ENCODE peak calls at places on chromosomes 7 and 10, in four cellular contexts. E, B, P and C are unnamed samples.

GRCh38 chr7:3095046-3095445 is 51.4 kb upstream of the CARD11 start:
- DNase-seq in B (no peak), E (no peak), P (no peak), C (no peak)

GRCh38 chr10:32795598-32796183 is 162.3 kb downstream of the ITGB1 start:
- DNase-seq in E (peak), P (peak), B (peak), C (peak)

GRCh38 chr7:138697535-138698182 is 3.5 kb downstream of the SVOPL start:
- DNase-seq in P (no peak), B (no peak), E (no peak), C (no peak)

GRCh38 chr7:146768941-146769340 is 652.3 kb downstream of the CNTNAP2 start:
- DNase-seq in E (no peak), P (no peak), B (no peak), C (no peak)

GRCh38 chr7:150610193-150610592 is 22.0 kb downstream of the GIMAP6 start:
- DNase-seq in E (no peak), P (no peak), B (no peak), C (no peak)

GRCh38 chr10:104209575-104210198 is 22.5 kb downstream of the CFAP43 start:
- DNase-seq in P (no peak), B (peak), E (peak), C (peak)

GRCh38 chr7:121202125-121202524 is 126.7 kb upstream of the WNT16 start:
- DNase-seq in E (no peak), P (no peak), B (no peak), C (no peak)

GRCh38 chr7:151549083-151549482 is 29.4 kb upstream of the RHEB start:
- DNase-seq in P (no peak), E (no peak), B (no peak), C (no peak)

GRCh38 chr10:122321960-122322359 is 50.9 kb downstream of the BTBD16 start:
- DNase-seq in P (no peak), E (no peak), B (no peak), C (no peak)

GRCh38 chr10:122323188-122323587 is 51.3 kb upstream of the PLEKHA1 start:
- DNase-seq in P (no peak), B (no peak), E (no peak), C (no peak)

GRCh38 chr10:122326385-122326784 is 48.1 kb upstream of the PLEKHA1 start:
- DNase-seq in B (no peak), P (no peak), E (no peak), C (no peak)

GRCh38 chr10:122325235-122325634 is 49.3 kb upstream of the PLEKHA1 start:
- DNase-seq in P (no peak), B (no peak), E (no peak), C (no peak)

DNA sequence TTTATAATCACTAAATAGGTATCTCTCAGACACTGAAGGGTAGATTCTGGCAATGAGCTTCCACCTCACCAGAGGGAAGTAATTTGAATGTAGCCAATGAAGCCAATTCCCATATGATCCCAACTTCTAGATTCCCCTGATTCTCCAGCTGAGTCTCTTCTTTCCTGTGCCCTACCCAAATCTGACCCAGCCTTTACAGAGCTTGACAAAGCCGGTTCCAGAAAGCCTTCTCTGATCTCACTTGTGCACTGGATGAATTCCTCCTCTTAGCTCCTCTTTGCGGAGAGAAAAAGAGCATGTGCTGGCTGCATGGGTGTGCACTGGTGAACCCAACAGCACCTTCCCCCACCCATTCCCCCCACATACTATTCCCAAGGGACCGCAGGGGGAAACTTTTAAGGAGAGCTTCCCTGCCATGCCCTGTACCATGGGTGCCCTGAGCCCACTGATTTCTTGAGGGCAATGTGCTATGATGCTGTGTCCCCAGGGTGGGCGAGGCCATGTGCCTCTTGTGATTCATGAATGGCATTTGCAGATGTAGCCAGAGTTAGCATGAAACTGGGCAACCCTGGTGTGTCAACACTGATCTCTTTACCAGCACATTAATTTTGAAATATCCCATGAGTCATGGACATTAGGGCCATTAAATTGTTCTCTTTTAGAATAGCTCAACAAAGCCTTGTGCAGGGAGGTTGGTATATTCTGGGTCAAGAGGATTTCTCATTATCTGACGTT is 50.4 kb upstream of the PLEKHA1 start:
- DNase-seq in E (no peak), P (no peak), B (no peak), C (peak)
- H3K27ac ChIP-seq in E (no peak), P (no peak), B (no peak), C (peak)

GRCh38 chr10:97229322-97229721 is 43.6 kb upstream of the SLIT1 start:
- DNase-seq in B (no peak), E (no peak), P (no peak), C (no peak)
- TF ChIP-seq MAX in B (no peak), E (no peak), P (no peak), C (no peak)

GRCh38 chr10:46266506-46266985 is 20.3 kb upstream of the ANTXRL start:
- DNase-seq in B (no peak), P (no peak), E (no peak), C (no peak)

GRCh38 chr10:46265981-46266505 is 20.8 kb upstream of the ANTXRL start:
- DNase-seq in P (no peak), B (no peak), E (no peak), C (no peak)

GRCh38 chr10:46267132-46267985 is 19.4 kb upstream of the ANTXRL start:
- DNase-seq in E (no peak), P (no peak), B (no peak), C (no peak)

GRCh38 chr10:46263831-46264268 is 22.9 kb upstream of the ANTXRL start:
- DNase-seq in P (no peak), B (no peak), E (no peak), C (no peak)

GRCh38 chr10:46264737-46265368 is 21.9 kb upstream of the ANTXRL start:
- DNase-seq in E (no peak), P (no peak), B (no peak), C (no peak)
- TF ChIP-seq BHLHE40 in E (no peak), P (no peak), B (no peak), C (no peak)

GRCh38 chr7:79292834-79293233 is 160.6 kb downstream of the MAGI2 start:
- DNase-seq in P (no peak), B (no peak), E (no peak), C (peak)

GRCh38 chr7:79290398-79290797 is 163.1 kb downstream of the MAGI2 start:
- DNase-seq in P (no peak), E (no peak), B (no peak), C (no peak)

GRCh38 chr7:79290841-79291497 is 162.5 kb downstream of the MAGI2 start:
- DNase-seq in P (no peak), B (no peak), E (no peak), C (peak)

GRCh38 chr7:79293655-79294142 is 159.8 kb downstream of the MAGI2 start:
- DNase-seq in P (no peak), B (no peak), E (peak), C (peak)

GRCh38 chr7:79291498-79291865 is 162.0 kb downstream of the MAGI2 start:
- DNase-seq in P (no peak), B (no peak), E (no peak), C (no peak)
- H3K27ac ChIP-seq in P (no peak), B (no peak), E (no peak), C (peak)

DNA sequence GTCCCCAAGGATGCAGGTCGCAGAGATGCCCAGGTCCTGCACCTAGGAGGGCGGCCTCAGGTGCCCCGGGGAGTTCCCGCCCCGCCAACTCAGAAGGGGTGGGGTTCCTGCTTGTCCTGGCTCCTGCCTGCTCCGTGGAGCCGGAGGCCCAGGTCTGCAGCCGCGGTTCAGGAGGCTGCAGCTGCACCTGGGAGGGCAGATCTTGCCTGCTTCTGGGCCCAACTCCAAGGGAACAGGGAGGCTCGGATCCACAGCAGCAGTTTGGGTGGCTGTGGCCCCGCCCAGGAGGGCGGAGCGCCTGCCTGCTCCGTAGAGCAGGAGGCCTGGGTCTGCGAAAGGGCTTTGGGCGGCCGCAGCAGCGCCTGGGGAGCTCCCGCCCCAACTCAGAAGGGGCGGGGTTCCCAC is 108.2 kb upstream of the EGR2 start:
- DNase-seq in P (no peak), B (no peak), E (no peak), C (no peak)
- TF ChIP-seq MAX in P (no peak), B (no peak), E (no peak), C (no peak)

GRCh38 chr7:95473276-95473985 is 12.3 kb upstream of the ASB4 start:
- DNase-seq in P (no peak), E (no peak), B (no peak), C (no peak)

GRCh38 chr7:95470452-95470851 is 15.3 kb upstream of the ASB4 start:
- DNase-seq in B (peak), E (peak), P (no peak), C (peak)

GRCh38 chr7:95471076-95471475 is 14.7 kb upstream of the ASB4 start:
- DNase-seq in P (no peak), B (no peak), E (no peak), C (peak)

GRCh38 chr7:95469850-95470249 is 15.9 kb upstream of the ASB4 start:
- DNase-seq in P (no peak), B (no peak), E (peak), C (peak)

GRCh38 chr7:95472521-95473160 is 13.1 kb upstream of the ASB4 start:
- DNase-seq in B (no peak), P (no peak), E (no peak), C (no peak)
- TF ChIP-seq BHLHE40 in B (no peak), P (no peak), E (no peak), C (no peak)